ENCODE peak calls at places on chromosomes 12 and 14, in ten cellular contexts. B, Q, P, Y, T, I, H, L, N and S are unnamed samples.

GRCh38 chr12:26524862-26525465 is 308.0 kb downstream of the ITPR2 start:
- DNase-seq in B (peak; percentile 42), P (peak; percentile 51), Q (peak; percentile 18), N (no peak), Y (no peak), L (no peak), T (no peak), I (no peak), H (no peak), S (no peak)

GRCh38 chr12:44459569-44459968 is 416.5 kb downstream of the NELL2 start:
- DNase-seq in H (no peak), Q (no peak), I (no peak), Y (no peak), P (no peak), L (no peak), T (no peak), B (no peak), N (no peak), S (no peak)

GRCh38 chr12:127781336-127781735 is 485.6 kb upstream of the TMEM132C start:
- DNase-seq in B (no peak), Y (no peak), I (no peak), H (no peak), T (no peak), P (no peak), Q (no peak), N (no peak), L (no peak), S (no peak)

GRCh38 chr14:49634547-49635334 is at the start of gene DNAAF2:
- DNase-seq in H (peak; percentile 80), I (peak; percentile 57), P (peak; percentile 80), L (peak; percentile 50), T (peak; percentile 14), N (peak; percentile 62), B (peak; percentile 80), Y (peak; percentile 64), Q (peak; percentile 85), S (peak; percentile 61)

GRCh38 chr14:21268612-21269251 is 510 bp downstream of the HNRNPC start:
- DNase-seq in H (peak; percentile 64), B (peak; percentile 80), Y (no peak), T (no peak), N (peak; percentile 40), L (no peak), I (no peak), Q (peak; percentile 78), P (peak; percentile 76), S (no peak)

GRCh38 chr14:89576132-89576923 is 159.3 kb upstream of the FOXN3 start:
- DNase-seq in B (peak; percentile 4), Q (no peak), P (no peak), L (no peak), Y (no peak), H (no peak), T (no peak), I (no peak), N (no peak), S (no peak)

GRCh38 chr14:46250113-46250703 is 401.4 kb downstream of the RPL10L start:
- DNase-seq in L (no peak), P (no peak), Q (peak; percentile 11), Y (no peak), N (no peak), I (no peak), T (no peak), H (no peak), B (peak; percentile 6), S (no peak)

GRCh38 chr12:121560392-121561021 is 20.3 kb downstream of the KDM2B start:
- DNase-seq in Y (no peak), T (no peak), L (no peak), Q (peak; percentile 42), I (no peak), H (no peak), N (no peak), P (no peak), B (no peak), S (no peak)

GRCh38 chr12:44573723-44574122 is 302.4 kb downstream of the NELL2 start:
- DNase-seq in Y (no peak), P (no peak), L (no peak), Q (no peak), I (no peak), H (no peak), T (no peak), B (no peak), N (no peak), S (no peak)

GRCh38 chr14:105473033-105473676 is 1.5 kb upstream of the CRIP2 start:
- DNase-seq in N (peak; percentile 45), Y (no peak), H (no peak), T (no peak), L (no peak), P (no peak), B (no peak), I (no peak), Q (no peak), S (no peak)

GRCh38 chr12:52949413-52950331 is 754 bp downstream of the KRT18 start:
- DNase-seq in H (no peak), Q (no peak), L (no peak), P (no peak), T (no peak), I (no peak), B (peak; percentile 84), Y (no peak), N (peak; percentile 27), S (no peak)

GRCh38 chr12:112122823-112123690 is 2.3 kb upstream of the TRAFD1 start:
- DNase-seq in Q (no peak), B (peak; percentile 98), P (no peak), N (no peak), L (no peak), I (no peak), T (no peak), Y (no peak), H (no peak), S (no peak)

GRCh38 chr14:105487449-105487985 is 831 bp downstream of the CRIP1 start:
- DNase-seq in Q (no peak), P (no peak), H (peak; percentile 86), T (no peak), Y (peak; percentile 47), I (peak; percentile 65), L (no peak), B (no peak), N (peak; percentile 52), S (peak; percentile 85)

DNA sequence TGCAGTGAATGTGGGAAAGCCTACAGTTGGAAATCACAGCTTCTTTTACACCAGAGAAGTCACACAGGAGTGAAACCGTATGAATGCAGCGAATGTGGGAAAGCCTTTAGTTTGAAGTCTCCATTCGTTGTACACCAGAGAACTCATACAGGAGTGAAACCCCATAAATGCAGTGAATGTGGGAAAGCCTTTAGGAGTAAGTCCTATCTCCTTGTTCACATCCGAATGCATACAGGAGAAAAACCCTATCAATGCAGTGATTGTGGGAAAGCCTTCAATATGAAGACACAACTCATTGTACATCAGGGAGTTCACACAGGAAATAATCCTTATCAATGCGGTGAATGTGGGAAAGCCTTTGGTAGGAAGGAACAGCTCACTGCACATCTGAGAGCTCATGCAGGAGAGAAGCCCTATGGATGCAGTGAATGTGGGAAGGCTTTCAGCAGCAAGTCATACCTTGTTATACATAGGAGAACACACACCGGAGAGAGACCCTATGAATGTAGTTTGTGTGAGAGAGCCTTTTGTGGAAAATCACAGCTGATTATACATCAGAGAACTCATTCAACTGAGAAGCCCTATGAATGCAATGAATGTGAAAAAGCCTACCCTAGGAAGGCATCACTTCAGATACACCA is 24.6 kb downstream of the ZNF26 start:
- DNase-seq in I (no peak), N (no peak), Q (no peak), H (peak; percentile 14), B (peak; percentile 12), L (no peak), P (no peak), Y (no peak), T (no peak), S (no peak)
- H3K4me3 ChIP-seq in I (no peak overlapping the region), N (no peak overlapping the region), Q (no peak overlapping the region), H (peak overlapping the region; percentile 4), B (no peak overlapping the region), L (no peak overlapping the region), P (no peak overlapping the region), Y (no peak overlapping the region), T (no peak overlapping the region), S (peak overlapping the region; percentile 17)

DNA sequence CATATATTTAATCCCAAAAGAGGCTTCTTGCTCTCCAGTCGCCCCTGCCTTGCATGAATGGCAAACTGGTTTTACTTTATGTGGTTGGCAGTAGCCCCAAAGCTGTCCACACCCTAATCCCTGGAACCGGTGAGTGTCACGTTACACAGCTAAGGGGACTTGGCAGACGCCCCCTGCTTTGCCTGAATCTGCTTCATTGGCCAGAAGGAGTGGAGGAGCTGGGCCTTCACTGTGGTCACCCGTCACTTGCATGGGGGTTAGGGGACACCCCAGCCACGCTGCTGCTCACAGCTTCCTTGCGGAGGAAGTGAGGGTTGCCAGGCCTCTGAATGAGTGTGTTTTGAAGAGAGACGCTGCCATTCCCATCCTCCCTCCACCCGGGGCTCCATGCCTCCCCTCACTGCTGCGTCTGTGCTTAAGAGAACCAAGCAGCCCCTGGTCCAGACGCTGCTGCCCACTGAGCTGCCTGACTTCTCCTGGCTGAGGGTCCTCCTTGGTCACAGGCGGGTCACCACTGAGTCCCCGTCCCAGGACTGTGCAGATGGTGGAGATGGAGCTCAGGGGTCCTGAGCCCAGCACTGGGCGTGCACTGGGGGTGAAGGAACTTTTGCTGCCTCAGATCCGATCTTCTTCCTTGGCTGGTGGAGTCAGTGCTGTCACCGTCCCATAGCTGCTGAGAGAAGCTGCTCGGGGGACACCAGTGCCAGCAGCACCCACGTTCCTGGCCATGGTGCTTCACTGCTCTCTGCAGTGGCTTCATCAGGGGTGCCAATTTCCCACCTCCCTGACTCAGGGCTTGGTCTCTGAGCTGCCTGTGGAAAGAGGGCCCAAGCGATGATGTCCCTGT is 39.8 kb downstream of the GALNT9 start:
- DNase-seq in T (no peak), P (no peak), H (no peak), N (no peak), B (no peak), Y (no peak), L (no peak), Q (no peak), I (no peak), S (no peak)
- H3K27ac ChIP-seq in T (no peak overlapping the region), P (no peak overlapping the region), H (no peak overlapping the region), N (no peak overlapping the region), B (no peak overlapping the region), Y (no peak overlapping the region), L (no peak overlapping the region), Q (no peak overlapping the region), I (no peak overlapping the region), S (no peak overlapping the region)

DNA sequence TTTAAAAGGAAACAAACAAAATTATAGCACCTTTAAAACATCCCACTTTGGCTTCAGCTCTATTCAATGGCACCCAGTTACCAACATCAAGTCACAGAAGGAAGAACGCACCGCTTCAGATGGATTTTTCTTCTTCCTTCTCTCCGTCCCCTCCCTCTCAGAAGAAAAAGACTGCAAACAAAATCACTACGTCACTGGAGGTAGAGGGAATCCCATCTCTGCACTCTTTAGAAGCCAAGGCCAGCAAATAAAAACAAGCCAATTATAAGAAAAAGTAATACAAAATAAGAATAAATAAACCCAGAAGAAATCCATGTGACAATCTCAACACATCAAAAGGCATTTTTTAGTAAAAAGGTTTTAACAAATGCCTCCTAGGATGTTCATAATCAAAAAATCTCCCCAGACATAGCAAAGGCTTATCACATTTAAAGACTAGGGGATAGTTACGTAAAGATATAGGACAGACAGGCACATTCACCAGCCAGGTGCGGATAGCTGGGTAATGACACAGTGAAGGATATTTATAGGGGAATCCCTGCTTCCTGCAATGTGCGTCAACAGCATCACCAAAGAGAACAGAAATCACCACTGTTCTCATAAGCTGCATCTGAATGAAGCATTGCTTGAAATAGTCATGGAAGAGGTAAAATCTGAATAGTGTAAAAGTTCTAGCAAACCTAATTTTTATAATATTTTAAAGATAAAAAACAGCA is 89.4 kb downstream of the R3HDM2 start:
- DNase-seq in L (no peak), H (no peak), B (no peak), P (peak; percentile 51), Q (no peak), N (peak; percentile 11), Y (no peak), I (no peak), T (no peak), S (no peak)
- H3K4me3 ChIP-seq in L (no peak overlapping the region), H (no peak overlapping the region), B (no peak overlapping the region), P (no peak overlapping the region), Q (no peak overlapping the region), N (no peak overlapping the region), Y (no peak overlapping the region), I (no peak overlapping the region), T (no peak overlapping the region), S (no peak overlapping the region)

GRCh38 chr12:57489157-57489641 is 1.3 kb downstream of the MARS1 start:
- DNase-seq in I (no peak), Q (no peak), P (no peak), H (no peak), N (no peak), T (no peak), Y (no peak), B (no peak), L (no peak), S (no peak)
- H3K27ac ChIP-seq in I (no peak overlapping the region), Q (peak overlapping the region; percentile 65), P (no peak overlapping the region), H (peak overlapping the region; percentile 86), N (no peak overlapping the region), T (no peak overlapping the region), Y (no peak overlapping the region), B (peak overlapping the region; percentile 10), L (no peak overlapping the region), S (peak overlapping the region; percentile 71)